ENCODE peak calls at places on chromosomes 4 and X, in four cellular contexts. One of them, this sample, is unnamed.

GRCh38 chrX:74277846-74278245 is 26.1 kb upstream of the ZCCHC13 start:
- DNase-seq in gastrocnemius medialis: no peak
- DNase-seq in testis: no peak
- DNase-seq in psoas muscle: no peak
- DNase-seq in this sample: no peak

GRCh38 chr4:71974681-71975080 is 57.1 kb upstream of the NPFFR2 start:
- DNase-seq in testis: no peak
- DNase-seq in psoas muscle: no peak
- DNase-seq in gastrocnemius medialis: no peak
- DNase-seq in this sample: no peak

GRCh38 chr4:24802648-24803047 is 7.3 kb downstream of the SOD3 start:
- DNase-seq in testis: no peak
- DNase-seq in psoas muscle: no peak
- DNase-seq in gastrocnemius medialis: no peak
- DNase-seq in this sample: no peak

GRCh38 chr4:15110120-15110571 is 107.9 kb downstream of the CPEB2 start:
- DNase-seq in psoas muscle: no peak
- DNase-seq in gastrocnemius medialis: no peak
- DNase-seq in testis: no peak
- DNase-seq in this sample: no peak

GRCh38 chr4:41913509-41913908 is 21.7 kb upstream of the TMEM33 start:
- DNase-seq in psoas muscle: no peak
- DNase-seq in testis: no peak
- DNase-seq in gastrocnemius medialis: no peak
- DNase-seq in this sample: no peak

GRCh38 chr4:96767815-96768480 is 928.1 kb downstream of the PDHA2 start:
- DNase-seq in psoas muscle: no peak
- DNase-seq in testis: no peak
- DNase-seq in gastrocnemius medialis: no peak
- DNase-seq in this sample: no peak

GRCh38 chr4:14018191-14018853 is 390.8 kb upstream of the BOD1L1 start:
- DNase-seq in gastrocnemius medialis: no peak
- DNase-seq in psoas muscle: no peak
- DNase-seq in testis: no peak
- DNase-seq in this sample: no peak

GRCh38 chr4:101291198-101291597 is 56.1 kb downstream of the PPP3CA start:
- DNase-seq in testis: no peak
- DNase-seq in psoas muscle: no peak
- DNase-seq in gastrocnemius medialis: no peak
- DNase-seq in this sample: no peak

GRCh38 chr4:173182403-173182802 is 13.8 kb downstream of the GALNT7 start:
- DNase-seq in gastrocnemius medialis: no peak
- DNase-seq in testis: no peak
- DNase-seq in psoas muscle: no peak
- DNase-seq in this sample: no peak

GRCh38 chr4:41369680-41370079 is 113.0 kb downstream of the UCHL1 start:
- DNase-seq in gastrocnemius medialis: peak; percentile 46
- DNase-seq in psoas muscle: peak; percentile 88
- DNase-seq in testis: no peak
- DNase-seq in this sample: peak; percentile 59

GRCh38 chrX:138191998-138192397 is 519.5 kb downstream of the FGF13 start:
- DNase-seq in gastrocnemius medialis: no peak
- DNase-seq in psoas muscle: no peak
- DNase-seq in testis: peak; percentile 45
- DNase-seq in this sample: no peak

GRCh38 chr4:172962564-172963353 is 205.9 kb upstream of the GALNT7 start:
- DNase-seq in testis: no peak
- DNase-seq in psoas muscle: no peak
- DNase-seq in gastrocnemius medialis: peak; percentile 12
- DNase-seq in this sample: peak; percentile 46

GRCh38 chr4:159374749-159375535 is 272.1 kb downstream of the RAPGEF2 start:
- DNase-seq in gastrocnemius medialis: no peak
- DNase-seq in testis: no peak
- DNase-seq in psoas muscle: no peak
- DNase-seq in this sample: no peak

GRCh38 chrX:115324194-115324593 is 34.7 kb downstream of the LUZP4 start:
- DNase-seq in psoas muscle: no peak
- DNase-seq in gastrocnemius medialis: no peak
- DNase-seq in testis: peak; percentile 30
- DNase-seq in this sample: no peak

GRCh38 chrX:1452497-1453389 is at the start of gene ASMTL:
- DNase-seq in testis: peak; percentile 100
- DNase-seq in psoas muscle: peak; percentile 99
- DNase-seq in gastrocnemius medialis: peak; percentile 100
- DNase-seq in this sample: peak; percentile 100

GRCh38 chr4:176563591-176563990 is 229.1 kb downstream of the VEGFC start:
- DNase-seq in gastrocnemius medialis: no peak
- DNase-seq in psoas muscle: no peak
- DNase-seq in testis: no peak
- DNase-seq in this sample: no peak

GRCh38 chr4:5967783-5968182 is 50.4 kb downstream of the C4orf50 start:
- DNase-seq in psoas muscle: no peak
- DNase-seq in gastrocnemius medialis: no peak
- DNase-seq in testis: no peak
- DNase-seq in this sample: no peak

GRCh38 chr4:138821321-138821720 is 194.3 kb upstream of the NOCT start:
- DNase-seq in gastrocnemius medialis: no peak
- DNase-seq in psoas muscle: no peak
- DNase-seq in testis: no peak
- DNase-seq in this sample: no peak

GRCh38 chr4:77615153-77615552 is 9.5 kb downstream of the CXCL13 start:
- DNase-seq in gastrocnemius medialis: no peak
- DNase-seq in testis: no peak
- DNase-seq in psoas muscle: no peak
- DNase-seq in this sample: no peak

GRCh38 chr4:132557660-132558059 is 591.4 kb upstream of the PCDH10 start:
- DNase-seq in testis: no peak
- DNase-seq in psoas muscle: no peak
- DNase-seq in gastrocnemius medialis: no peak
- DNase-seq in this sample: no peak

GRCh38 chrX:109472939-109473713 is 8.8 kb downstream of the GUCY2F start:
- DNase-seq in psoas muscle: no peak
- DNase-seq in testis: peak; percentile 15
- DNase-seq in gastrocnemius medialis: no peak
- DNase-seq in this sample: no peak
- TF ChIP-seq CTCF in psoas muscle: no peak
- TF ChIP-seq CTCF in testis: no peak
- TF ChIP-seq CTCF in gastrocnemius medialis: no peak
- TF ChIP-seq CTCF in this sample: no peak

GRCh38 chrX:41514179-41514578 is 67.0 kb downstream of the NYX start:
- DNase-seq in psoas muscle: no peak
- DNase-seq in testis: no peak
- DNase-seq in gastrocnemius medialis: no peak
- DNase-seq in this sample: no peak

GRCh38 chrX:41515376-41515775 is 68.2 kb downstream of the NYX start:
- DNase-seq in psoas muscle: no peak
- DNase-seq in testis: no peak
- DNase-seq in gastrocnemius medialis: no peak
- DNase-seq in this sample: no peak

GRCh38 chrX:41516995-41517660 is 70.0 kb downstream of the NYX start:
- DNase-seq in psoas muscle: no peak
- DNase-seq in testis: no peak
- DNase-seq in gastrocnemius medialis: no peak
- DNase-seq in this sample: peak; percentile 17

GRCh38 chrX:41507899-41508298 is 60.8 kb downstream of the NYX start:
- DNase-seq in psoas muscle: no peak
- DNase-seq in gastrocnemius medialis: no peak
- DNase-seq in testis: no peak
- DNase-seq in this sample: no peak

DNA sequence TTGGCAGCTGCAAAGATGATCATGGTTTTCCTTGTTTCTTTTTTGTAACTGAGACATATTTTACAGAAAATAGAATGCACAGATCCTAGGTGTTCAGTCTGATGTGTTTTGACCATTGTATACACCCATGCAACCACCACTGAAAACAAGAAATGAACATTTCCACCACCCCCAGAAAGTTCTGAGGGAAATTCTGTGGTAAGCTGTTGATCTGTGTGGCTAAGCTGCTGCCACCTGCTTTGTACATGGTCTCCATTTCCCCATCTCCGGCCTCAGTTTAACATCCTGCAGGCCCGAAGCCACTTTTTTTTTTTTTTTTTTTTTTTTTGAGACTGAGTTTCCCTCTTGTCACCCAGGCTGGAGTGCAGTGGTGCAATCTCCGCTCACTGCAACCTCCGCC is 65.3 kb downstream of the NYX start:
- DNase-seq in testis: no peak
- DNase-seq in gastrocnemius medialis: no peak
- DNase-seq in psoas muscle: no peak
- DNase-seq in this sample: no peak
- H3K27me3 ChIP-seq in testis: no peaks in the 10 kb centered on the region
- H3K27me3 ChIP-seq in gastrocnemius medialis: no peaks in the 10 kb centered on the region
- H3K27me3 ChIP-seq in psoas muscle: peaks cover 18% of the 10 kb centered on the region
- H3K27me3 ChIP-seq in this sample: peaks cover 11% of the 10 kb centered on the region

DNA sequence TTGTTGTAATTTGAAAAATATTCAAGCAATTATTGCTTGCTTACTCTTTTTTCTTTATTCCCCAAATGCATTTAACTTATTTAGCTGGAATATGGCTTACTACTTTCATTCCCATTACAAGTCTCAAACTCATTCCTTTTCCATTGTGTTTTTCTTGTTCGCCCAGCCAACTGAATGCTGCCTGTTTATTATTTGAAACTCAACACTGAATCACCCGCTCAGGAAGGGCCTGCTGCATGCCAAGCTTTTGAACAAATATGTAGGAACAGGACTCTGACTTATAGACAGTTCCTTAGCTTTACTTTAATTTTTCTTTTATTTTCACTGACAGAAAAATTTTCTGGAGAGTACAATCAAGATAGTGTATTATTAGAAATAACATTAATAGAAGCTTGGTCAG is 12.9 kb downstream of the PCDH18 start:
- DNase-seq in testis: no peak
- DNase-seq in psoas muscle: no peak
- DNase-seq in gastrocnemius medialis: no peak
- DNase-seq in this sample: no peak
- H3K27ac ChIP-seq in testis: no peak overlapping the region
- H3K27ac ChIP-seq in psoas muscle: no peak overlapping the region
- H3K27ac ChIP-seq in gastrocnemius medialis: no peak overlapping the region
- H3K27ac ChIP-seq in this sample: no peak overlapping the region

GRCh38 chrX:154840856-154841255 is 6.4 kb upstream of the SMIM9 start:
- DNase-seq in gastrocnemius medialis: no peak
- DNase-seq in psoas muscle: no peak
- DNase-seq in testis: no peak
- DNase-seq in this sample: no peak
- TF ChIP-seq CTCF in gastrocnemius medialis: peak; percentile 23
- TF ChIP-seq CTCF in psoas muscle: peak; percentile 44
- TF ChIP-seq CTCF in testis: no peak
- TF ChIP-seq CTCF in this sample: peak; percentile 18

GRCh38 chrX:134025986-134026731 is 40.8 kb upstream of the GPC3 start:
- DNase-seq in psoas muscle: no peak
- DNase-seq in gastrocnemius medialis: no peak
- DNase-seq in testis: no peak
- DNase-seq in this sample: no peak

GRCh38 chrX:134026732-134027311 is 41.4 kb upstream of the GPC3 start:
- DNase-seq in psoas muscle: no peak
- DNase-seq in testis: peak; percentile 46
- DNase-seq in gastrocnemius medialis: no peak
- DNase-seq in this sample: no peak

GRCh38 chrX:134020910-134021309 is 35.5 kb upstream of the GPC3 start:
- DNase-seq in gastrocnemius medialis: no peak
- DNase-seq in psoas muscle: no peak
- DNase-seq in testis: no peak
- DNase-seq in this sample: no peak

GRCh38 chrX:134024686-134025377 is 39.4 kb upstream of the GPC3 start:
- DNase-seq in gastrocnemius medialis: no peak
- DNase-seq in psoas muscle: no peak
- DNase-seq in testis: no peak
- DNase-seq in this sample: no peak

DNA sequence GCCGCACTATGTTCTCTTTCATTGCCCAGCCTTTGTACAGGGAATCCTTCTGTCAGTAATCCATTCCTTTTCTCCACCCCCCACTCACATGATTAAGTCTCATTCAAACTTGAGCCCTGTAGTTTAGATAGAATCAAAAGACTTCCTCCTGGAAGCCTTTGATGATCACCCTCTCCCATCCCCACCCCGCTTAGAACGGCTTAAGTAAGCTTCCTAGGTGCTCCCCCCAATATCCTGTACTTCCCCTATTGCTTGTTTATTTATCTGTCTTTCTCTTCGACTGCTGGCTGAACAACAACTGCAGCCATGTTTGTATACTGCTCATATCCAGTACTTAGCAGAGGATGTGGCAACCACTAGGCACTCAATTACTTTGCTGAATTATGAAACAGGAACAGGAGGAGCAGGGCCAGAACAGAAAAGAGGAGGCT is 38.5 kb upstream of the GPC3 start:
- DNase-seq in psoas muscle: no peak
- DNase-seq in gastrocnemius medialis: no peak
- DNase-seq in testis: no peak
- DNase-seq in this sample: no peak
- H3K27me3 ChIP-seq in psoas muscle: peaks cover 6% of the 10 kb centered on the region
- H3K27me3 ChIP-seq in gastrocnemius medialis: no peaks in the 10 kb centered on the region
- H3K27me3 ChIP-seq in testis: no peaks in the 10 kb centered on the region
- H3K27me3 ChIP-seq in this sample: peaks cover 13% of the 10 kb centered on the region